ENCODE peak calls at places on chromosomes 11 and 22, in five cellular contexts. J is IMR-90, K is erythroblast, Z is stomach, A is adrenal gland. P is an unnamed sample.

GRCh38 chr11:94473177-94473799 is 20.4 kb downstream of the MRE11 start:
- DNase-seq in J (peak; percentile 10), K (no peak), Z (no peak), A (no peak), P (no peak)

GRCh38 chr22:38655532-38656255 is 498 bp downstream of the FAM227A start:
- DNase-seq in J (peak; percentile 9), K (peak; percentile 53), Z (no peak), A (peak; percentile 29), P (no peak)

GRCh38 chr11:113397821-113398220 is 10.2 kb downstream of the ANKK1 start:
- DNase-seq in J (no peak), K (no peak), Z (no peak), A (no peak), P (no peak)

GRCh38 chr11:108405706-108406105 is 61.6 kb downstream of the C11orf65 start:
- DNase-seq in J (peak; percentile 7), K (no peak), Z (no peak), A (no peak), P (no peak)

GRCh38 chr11:116072776-116073175 is 568.6 kb upstream of the CADM1 start:
- DNase-seq in J (no peak), K (no peak), Z (no peak), A (no peak), P (peak; percentile 40)

GRCh38 chr11:2380807-2381350 is 3.8 kb downstream of the CD81 start:
- DNase-seq in J (no peak), K (no peak), Z (peak; percentile 47), A (peak; percentile 81), P (peak; percentile 74)

GRCh38 chr11:119505861-119506260 is 82.9 kb upstream of the THY1 start:
- DNase-seq in J (peak; percentile 13), K (no peak), Z (no peak), A (peak; percentile 81), P (no peak)

GRCh38 chr11:67415501-67416304 is at the start of gene CARNS1:
- DNase-seq in J (no peak), K (peak; percentile 50), Z (no peak), A (no peak), P (no peak)

GRCh38 chr22:30606455-30607299 is at the start of gene TCN2:
- DNase-seq in J (peak; percentile 77), K (peak; percentile 67), Z (peak; percentile 74), A (peak; percentile 83), P (peak; percentile 93)

GRCh38 chr11:74057251-74058151 is 48.6 kb upstream of the UCP3 start:
- DNase-seq in J (peak; percentile 88), K (peak; percentile 48), Z (no peak), A (no peak), P (no peak)

GRCh38 chr22:26547426-26547825 is 35.2 kb upstream of the TFIP11 start:
- DNase-seq in J (peak; percentile 11), K (no peak), Z (no peak), A (no peak), P (no peak)

GRCh38 chr11:27963370-27963769 is 144.6 kb downstream of the KIF18A start:
- DNase-seq in J (no peak), K (no peak), Z (no peak), A (no peak), P (no peak)

GRCh38 chr11:73998846-73999575 is 9.9 kb downstream of the UCP3 start:
- DNase-seq in J (no peak), K (no peak), Z (no peak), A (no peak), P (peak; percentile 60)

GRCh38 chr11:70247042-70247709 is 23.3 kb upstream of the PPFIA1 start:
- DNase-seq in J (peak; percentile 34), K (no peak), Z (no peak), A (no peak), P (no peak)

GRCh38 chr22:18968011-18968749 is 32.1 kb upstream of the PRODH start:
- DNase-seq in J (peak; percentile 15), K (peak; percentile 24), Z (no peak), A (no peak), P (no peak)

GRCh38 chr22:42691440-42691839 is 29.2 kb downstream of the A4GALT start:
- DNase-seq in J (no peak), K (no peak), Z (no peak), A (no peak), P (no peak)

GRCh38 chr11:128841461-128842072 is 25.5 kb downstream of the KCNJ1 start:
- DNase-seq in J (no peak), K (no peak), Z (no peak), A (no peak), P (no peak)

GRCh38 chr11:7573558-7574296 is 59.9 kb downstream of the PPFIBP2 start:
- DNase-seq in J (no peak), K (no peak), Z (peak; percentile 62), A (no peak), P (no peak)

GRCh38 chr11:79011357-79011756 is 429.5 kb downstream of the TENM4 start:
- DNase-seq in J (no peak), K (no peak), Z (no peak), A (no peak), P (no peak)

GRCh38 chr11:16938061-16938460 is 76.2 kb downstream of the PLEKHA7 start:
- DNase-seq in J (no peak), K (no peak), Z (no peak), A (no peak), P (no peak)

GRCh38 chr11:34208266-34209135 is 103.1 kb downstream of the NAT10 start:
- DNase-seq in J (peak; percentile 39), K (peak; percentile 34), Z (no peak), A (peak; percentile 52), P (no peak)

GRCh38 chr22:32979606-32980005 is 78.6 kb downstream of the SYN3 start:
- DNase-seq in J (no peak), K (no peak), Z (no peak), A (no peak), P (no peak)

GRCh38 chr22:27135582-27135981 is 478.2 kb downstream of the MIAT start:
- DNase-seq in J (peak; percentile 73), K (no peak), Z (no peak), A (no peak), P (no peak)

GRCh38 chr22:19463491-19464469 is 15.2 kb downstream of the UFD1 start:
- DNase-seq in J (peak; percentile 82), K (no peak), Z (no peak), A (no peak), P (no peak)

GRCh38 chr22:37564111-37564711 is 3.9 kb downstream of the CDC42EP1 start:
- DNase-seq in J (peak; percentile 49), K (no peak), Z (no peak), A (no peak), P (no peak)

GRCh38 chr11:5690216-5690615 is 626 bp downstream of the TRIM22 start:
- DNase-seq in J (peak; percentile 40), K (peak; percentile 73), Z (no peak), A (no peak), P (no peak)

GRCh38 chr11:4134844-4135243 is 40.2 kb downstream of the RRM1 start:
- DNase-seq in J (peak; percentile 64), K (no peak), Z (no peak), A (no peak), P (no peak)

GRCh38 chr11:87097582-87097981 is 59.8 kb downstream of the TMEM135 start:
- DNase-seq in J (peak; percentile 27), K (peak; percentile 79), Z (peak; percentile 57), A (peak; percentile 64), P (no peak)

GRCh38 chr11:99368579-99368978 is 347.8 kb downstream of the CNTN5 start:
- DNase-seq in J (no peak), K (no peak), Z (no peak), A (no peak), P (no peak)

GRCh38 chr11:72179804-72180396 is 12.0 kb upstream of the FOLR1 start:
- DNase-seq in J (no peak), K (no peak), Z (no peak), A (no peak), P (no peak)

GRCh38 chr11:72173291-72173690 is 18.6 kb upstream of the FOLR1 start:
- DNase-seq in J (peak; percentile 16), K (no peak), Z (no peak), A (no peak), P (no peak)

GRCh38 chr11:72179049-72179803 is 12.7 kb upstream of the FOLR1 start:
- DNase-seq in J (no peak), K (no peak), Z (no peak), A (no peak), P (no peak)

DNA sequence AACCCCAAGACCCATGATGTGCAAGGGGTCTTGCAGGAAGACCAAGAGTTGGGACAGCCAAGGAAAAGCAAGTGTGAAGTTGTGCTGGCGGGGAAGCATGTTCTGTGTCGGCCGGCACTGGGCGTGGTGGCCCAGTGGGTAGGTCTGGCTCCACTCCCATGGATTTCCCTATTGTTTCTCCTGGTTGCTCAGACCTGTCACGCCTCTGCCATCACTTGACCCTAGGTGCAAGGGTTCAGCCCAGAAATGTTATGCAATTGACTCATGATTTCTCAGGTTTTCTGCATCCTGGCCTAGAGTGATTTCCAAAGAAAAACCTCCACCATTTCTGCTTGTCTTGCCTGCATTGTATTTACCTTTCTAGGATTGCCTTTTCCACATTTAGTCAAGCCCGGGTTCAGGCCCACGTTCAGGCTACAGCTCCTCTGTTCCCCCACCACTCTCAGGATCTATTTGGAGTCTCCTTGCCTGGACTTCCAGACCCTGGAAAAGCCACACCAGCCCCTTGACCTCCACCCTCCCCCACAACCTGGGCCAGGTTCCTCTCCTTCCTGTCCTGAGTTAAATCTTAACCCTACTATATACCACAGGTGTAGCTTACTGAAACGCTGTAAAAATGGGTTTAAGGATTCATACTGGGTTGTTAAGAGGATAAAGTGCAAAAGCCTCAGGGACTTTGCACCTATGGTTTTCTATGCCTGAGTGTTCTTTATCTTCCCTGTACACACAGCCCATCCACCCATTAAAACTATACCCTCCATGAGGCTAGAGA is 17.5 kb upstream of the FOLR1 start:
- DNase-seq in J (no peak), K (no peak), Z (no peak), A (no peak), P (no peak)
- TF ChIP-seq POLR2A in J (no peak), K (no peak), Z (no peak), A (no peak), P (no peak)

GRCh38 chr11:110837535-110838127 is 125.4 kb upstream of the ARHGAP20 start:
- DNase-seq in J (no peak), K (no peak), Z (no peak), A (no peak), P (no peak)
- TF ChIP-seq POLR2A in J (no peak), K (no peak), Z (no peak), A (no peak), P (no peak)

GRCh38 chr22:46653596-46653995 is 33.4 kb downstream of the GRAMD4 start:
- DNase-seq in J (no peak), K (no peak), Z (no peak), A (no peak), P (no peak)
- TF ChIP-seq POLR2A in J (no peak), K (no peak), Z (no peak), A (no peak), P (no peak)

DNA sequence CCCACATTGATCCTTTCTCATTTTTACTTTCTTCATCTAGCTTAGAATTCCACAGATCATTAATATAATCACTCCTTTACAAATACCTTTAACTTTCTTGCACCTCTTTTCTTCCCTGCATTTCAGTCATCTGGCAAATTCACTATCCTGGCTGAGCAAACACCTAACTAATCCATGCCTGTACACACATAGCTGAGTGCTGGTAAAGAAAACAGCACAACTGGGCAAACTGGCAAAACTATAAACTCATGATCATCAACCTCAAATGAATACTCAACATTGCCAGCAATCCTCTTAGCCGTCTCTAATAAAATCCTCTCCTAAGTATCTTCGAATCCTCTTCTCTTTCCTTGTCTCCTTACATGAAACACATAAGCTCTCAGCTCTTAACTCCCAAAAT is 52.4 kb downstream of the PICALM start:
- DNase-seq in J (no peak), K (no peak), Z (no peak), A (no peak), P (no peak)
- TF ChIP-seq POLR2A in J (no peak), K (no peak), Z (no peak), A (no peak), P (no peak)